ENCODE peak calls at places on chromosomes 12 and 14, in ten cellular contexts. One of them, this sample, is unnamed.

GRCh38 chr12:33529810-33530209 is 90.2 kb upstream of the SYT10 start:
- DNase-seq in progenitor cell of endocrine pancreas: no peak
- DNase-seq in HS-5: no peak
- DNase-seq in choroid plexus epithelial cell: no peak
- DNase-seq in CD4-positive, alpha-beta T cell: no peak
- DNase-seq in KG1: no peak
- DNase-seq in mesothelial cell of epicardium: no peak
- DNase-seq in ovary: no peak
- DNase-seq in NCI-H1436: no peak
- DNase-seq in foreskin fibroblast: no peak
- DNase-seq in this sample: no peak

GRCh38 chr12:109542014-109542413 is 31.3 kb downstream of the MMAB start:
- DNase-seq in progenitor cell of endocrine pancreas: no peak
- DNase-seq in HS-5: no peak
- DNase-seq in choroid plexus epithelial cell: peak; percentile 62
- DNase-seq in CD4-positive, alpha-beta T cell: no peak
- DNase-seq in KG1: no peak
- DNase-seq in mesothelial cell of epicardium: no peak
- DNase-seq in ovary: no peak
- DNase-seq in NCI-H1436: no peak
- DNase-seq in foreskin fibroblast: peak; percentile 80
- DNase-seq in this sample: no peak

GRCh38 chr12:128654462-128654861 is 169.3 kb downstream of the SLC15A4 start:
- DNase-seq in progenitor cell of endocrine pancreas: no peak
- DNase-seq in HS-5: no peak
- DNase-seq in choroid plexus epithelial cell: no peak
- DNase-seq in CD4-positive, alpha-beta T cell: no peak
- DNase-seq in KG1: no peak
- DNase-seq in mesothelial cell of epicardium: no peak
- DNase-seq in ovary: no peak
- DNase-seq in NCI-H1436: no peak
- DNase-seq in foreskin fibroblast: no peak
- DNase-seq in this sample: no peak

GRCh38 chr14:101882141-101882935 is 82.0 kb upstream of the DYNC1H1 start:
- DNase-seq in progenitor cell of endocrine pancreas: no peak
- DNase-seq in HS-5: no peak
- DNase-seq in choroid plexus epithelial cell: no peak
- DNase-seq in CD4-positive, alpha-beta T cell: no peak
- DNase-seq in KG1: no peak
- DNase-seq in mesothelial cell of epicardium: no peak
- DNase-seq in ovary: no peak
- DNase-seq in NCI-H1436: no peak
- DNase-seq in foreskin fibroblast: no peak
- DNase-seq in this sample: no peak

GRCh38 chr12:131641315-131641714 is 69.6 kb upstream of the SFSWAP start:
- DNase-seq in progenitor cell of endocrine pancreas: no peak
- DNase-seq in HS-5: no peak
- DNase-seq in choroid plexus epithelial cell: no peak
- DNase-seq in CD4-positive, alpha-beta T cell: no peak
- DNase-seq in KG1: no peak
- DNase-seq in mesothelial cell of epicardium: no peak
- DNase-seq in ovary: no peak
- DNase-seq in NCI-H1436: no peak
- DNase-seq in foreskin fibroblast: no peak
- DNase-seq in this sample: no peak

GRCh38 chr12:68406134-68406576 is 74.0 kb upstream of the MDM1 start:
- DNase-seq in progenitor cell of endocrine pancreas: no peak
- DNase-seq in HS-5: no peak
- DNase-seq in choroid plexus epithelial cell: peak; percentile 95
- DNase-seq in CD4-positive, alpha-beta T cell: no peak
- DNase-seq in KG1: no peak
- DNase-seq in mesothelial cell of epicardium: peak; percentile 42
- DNase-seq in ovary: peak; percentile 90
- DNase-seq in NCI-H1436: no peak
- DNase-seq in foreskin fibroblast: peak; percentile 94
- DNase-seq in this sample: no peak

GRCh38 chr12:129082441-129082840 is 229.2 kb downstream of the GLT1D1 start:
- DNase-seq in progenitor cell of endocrine pancreas: no peak
- DNase-seq in HS-5: no peak
- DNase-seq in choroid plexus epithelial cell: no peak
- DNase-seq in CD4-positive, alpha-beta T cell: no peak
- DNase-seq in KG1: no peak
- DNase-seq in mesothelial cell of epicardium: peak; percentile 5
- DNase-seq in ovary: no peak
- DNase-seq in NCI-H1436: no peak
- DNase-seq in foreskin fibroblast: no peak
- DNase-seq in this sample: no peak

GRCh38 chr12:62372825-62373224 is 93.8 kb upstream of the MON2 start:
- DNase-seq in progenitor cell of endocrine pancreas: no peak
- DNase-seq in HS-5: no peak
- DNase-seq in choroid plexus epithelial cell: no peak
- DNase-seq in CD4-positive, alpha-beta T cell: no peak
- DNase-seq in KG1: no peak
- DNase-seq in mesothelial cell of epicardium: no peak
- DNase-seq in ovary: no peak
- DNase-seq in NCI-H1436: no peak
- DNase-seq in foreskin fibroblast: no peak
- DNase-seq in this sample: no peak

GRCh38 chr12:10235761-10236631 is 23.3 kb downstream of the GABARAPL1 start:
- DNase-seq in progenitor cell of endocrine pancreas: no peak
- DNase-seq in HS-5: no peak
- DNase-seq in choroid plexus epithelial cell: peak; percentile 68
- DNase-seq in CD4-positive, alpha-beta T cell: peak; percentile 47
- DNase-seq in KG1: peak; percentile 2
- DNase-seq in mesothelial cell of epicardium: no peak
- DNase-seq in ovary: peak; percentile 22
- DNase-seq in NCI-H1436: no peak
- DNase-seq in foreskin fibroblast: peak; percentile 73
- DNase-seq in this sample: no peak

GRCh38 chr14:66008631-66009030 is 477.5 kb upstream of the CCDC196 start:
- DNase-seq in progenitor cell of endocrine pancreas: no peak
- DNase-seq in HS-5: no peak
- DNase-seq in choroid plexus epithelial cell: no peak
- DNase-seq in CD4-positive, alpha-beta T cell: no peak
- DNase-seq in KG1: no peak
- DNase-seq in mesothelial cell of epicardium: no peak
- DNase-seq in ovary: no peak
- DNase-seq in NCI-H1436: no peak
- DNase-seq in foreskin fibroblast: no peak
- DNase-seq in this sample: no peak

GRCh38 chr12:92612611-92613010 is 90.2 kb upstream of the PLEKHG7 start:
- DNase-seq in progenitor cell of endocrine pancreas: no peak
- DNase-seq in HS-5: no peak
- DNase-seq in choroid plexus epithelial cell: no peak
- DNase-seq in CD4-positive, alpha-beta T cell: no peak
- DNase-seq in KG1: no peak
- DNase-seq in mesothelial cell of epicardium: no peak
- DNase-seq in ovary: no peak
- DNase-seq in NCI-H1436: no peak
- DNase-seq in foreskin fibroblast: no peak
- DNase-seq in this sample: no peak

GRCh38 chr14:75968461-75968860 is 13.3 kb downstream of the TGFB3 start:
- DNase-seq in progenitor cell of endocrine pancreas: no peak
- DNase-seq in HS-5: no peak
- DNase-seq in choroid plexus epithelial cell: peak; percentile 46
- DNase-seq in CD4-positive, alpha-beta T cell: no peak
- DNase-seq in KG1: no peak
- DNase-seq in mesothelial cell of epicardium: no peak
- DNase-seq in ovary: no peak
- DNase-seq in NCI-H1436: no peak
- DNase-seq in foreskin fibroblast: peak; percentile 24
- DNase-seq in this sample: no peak

GRCh38 chr14:37150414-37150813 is 22.0 kb downstream of the SLC25A21 start:
- DNase-seq in progenitor cell of endocrine pancreas: no peak
- DNase-seq in HS-5: no peak
- DNase-seq in choroid plexus epithelial cell: peak; percentile 75
- DNase-seq in CD4-positive, alpha-beta T cell: no peak
- DNase-seq in KG1: peak; percentile 31
- DNase-seq in mesothelial cell of epicardium: no peak
- DNase-seq in ovary: no peak
- DNase-seq in NCI-H1436: peak; percentile 11
- DNase-seq in foreskin fibroblast: peak; percentile 65
- DNase-seq in this sample: no peak

GRCh38 chr12:16553457-16553856 is 52.5 kb downstream of the LMO3 start:
- DNase-seq in progenitor cell of endocrine pancreas: no peak
- DNase-seq in HS-5: peak; percentile 23
- DNase-seq in choroid plexus epithelial cell: peak; percentile 14
- DNase-seq in CD4-positive, alpha-beta T cell: no peak
- DNase-seq in KG1: no peak
- DNase-seq in mesothelial cell of epicardium: no peak
- DNase-seq in ovary: no peak
- DNase-seq in NCI-H1436: no peak
- DNase-seq in foreskin fibroblast: no peak
- DNase-seq in this sample: peak; percentile 9

GRCh38 chr14:77100961-77101360 is 2.9 kb downstream of the CIPC start:
- DNase-seq in progenitor cell of endocrine pancreas: no peak
- DNase-seq in HS-5: no peak
- DNase-seq in choroid plexus epithelial cell: peak; percentile 24
- DNase-seq in CD4-positive, alpha-beta T cell: no peak
- DNase-seq in KG1: no peak
- DNase-seq in mesothelial cell of epicardium: no peak
- DNase-seq in ovary: no peak
- DNase-seq in NCI-H1436: no peak
- DNase-seq in foreskin fibroblast: peak; percentile 58
- DNase-seq in this sample: no peak

GRCh38 chr12:124233846-124234620 is 60.9 kb upstream of the RFLNA start:
- DNase-seq in progenitor cell of endocrine pancreas: no peak
- DNase-seq in HS-5: no peak
- DNase-seq in choroid plexus epithelial cell: peak; percentile 29
- DNase-seq in CD4-positive, alpha-beta T cell: no peak
- DNase-seq in KG1: no peak
- DNase-seq in mesothelial cell of epicardium: no peak
- DNase-seq in ovary: no peak
- DNase-seq in NCI-H1436: peak; percentile 15
- DNase-seq in foreskin fibroblast: peak; percentile 19
- DNase-seq in this sample: no peak

GRCh38 chr12:96120359-96121100 is 73.6 kb upstream of the ELK3 start:
- DNase-seq in progenitor cell of endocrine pancreas: no peak
- DNase-seq in HS-5: no peak
- DNase-seq in choroid plexus epithelial cell: peak; percentile 5
- DNase-seq in CD4-positive, alpha-beta T cell: no peak
- DNase-seq in KG1: peak; percentile 77
- DNase-seq in mesothelial cell of epicardium: no peak
- DNase-seq in ovary: no peak
- DNase-seq in NCI-H1436: no peak
- DNase-seq in foreskin fibroblast: no peak
- DNase-seq in this sample: no peak

GRCh38 chr12:120421701-120422100 is 16.2 kb upstream of the COX6A1 start:
- DNase-seq in progenitor cell of endocrine pancreas: no peak
- DNase-seq in HS-5: no peak
- DNase-seq in choroid plexus epithelial cell: no peak
- DNase-seq in CD4-positive, alpha-beta T cell: no peak
- DNase-seq in KG1: no peak
- DNase-seq in mesothelial cell of epicardium: no peak
- DNase-seq in ovary: no peak
- DNase-seq in NCI-H1436: no peak
- DNase-seq in foreskin fibroblast: no peak
- DNase-seq in this sample: no peak

GRCh38 chr12:52209321-52209720 is 17.5 kb upstream of the KRT80 start:
- DNase-seq in progenitor cell of endocrine pancreas: no peak
- DNase-seq in HS-5: no peak
- DNase-seq in choroid plexus epithelial cell: no peak
- DNase-seq in CD4-positive, alpha-beta T cell: no peak
- DNase-seq in KG1: no peak
- DNase-seq in mesothelial cell of epicardium: no peak
- DNase-seq in ovary: no peak
- DNase-seq in NCI-H1436: no peak
- DNase-seq in foreskin fibroblast: no peak
- DNase-seq in this sample: no peak

GRCh38 chr14:105979446-105979845 is 453.1 kb downstream of the TMEM121 start:
- DNase-seq in progenitor cell of endocrine pancreas: no peak
- DNase-seq in HS-5: no peak
- DNase-seq in choroid plexus epithelial cell: no peak
- DNase-seq in CD4-positive, alpha-beta T cell: no peak
- DNase-seq in KG1: no peak
- DNase-seq in mesothelial cell of epicardium: no peak
- DNase-seq in ovary: no peak
- DNase-seq in NCI-H1436: no peak
- DNase-seq in foreskin fibroblast: no peak
- DNase-seq in this sample: no peak

GRCh38 chr12:47391566-47391965 is 311.8 kb upstream of the AMIGO2 start:
- DNase-seq in progenitor cell of endocrine pancreas: no peak
- DNase-seq in HS-5: no peak
- DNase-seq in choroid plexus epithelial cell: no peak
- DNase-seq in CD4-positive, alpha-beta T cell: peak; percentile 52
- DNase-seq in KG1: no peak
- DNase-seq in mesothelial cell of epicardium: no peak
- DNase-seq in ovary: no peak
- DNase-seq in NCI-H1436: no peak
- DNase-seq in foreskin fibroblast: no peak
- DNase-seq in this sample: no peak

GRCh38 chr14:105891631-105892452 is 365.5 kb downstream of the TMEM121 start:
- DNase-seq in progenitor cell of endocrine pancreas: no peak
- DNase-seq in HS-5: no peak
- DNase-seq in choroid plexus epithelial cell: no peak
- DNase-seq in CD4-positive, alpha-beta T cell: peak; percentile 25
- DNase-seq in KG1: no peak
- DNase-seq in mesothelial cell of epicardium: peak; percentile 19
- DNase-seq in ovary: peak; percentile 4
- DNase-seq in NCI-H1436: no peak
- DNase-seq in foreskin fibroblast: no peak
- DNase-seq in this sample: no peak

GRCh38 chr14:98685725-98686124 is 586.3 kb downstream of the BCL11B start:
- DNase-seq in progenitor cell of endocrine pancreas: no peak
- DNase-seq in HS-5: no peak
- DNase-seq in choroid plexus epithelial cell: no peak
- DNase-seq in CD4-positive, alpha-beta T cell: no peak
- DNase-seq in KG1: no peak
- DNase-seq in mesothelial cell of epicardium: no peak
- DNase-seq in ovary: no peak
- DNase-seq in NCI-H1436: no peak
- DNase-seq in foreskin fibroblast: no peak
- DNase-seq in this sample: no peak

GRCh38 chr12:132686831-132687210 is 321 bp downstream of the POLE start:
- DNase-seq in progenitor cell of endocrine pancreas: no peak
- DNase-seq in HS-5: no peak
- DNase-seq in choroid plexus epithelial cell: no peak
- DNase-seq in CD4-positive, alpha-beta T cell: no peak
- DNase-seq in KG1: no peak
- DNase-seq in mesothelial cell of epicardium: no peak
- DNase-seq in ovary: peak; percentile 44
- DNase-seq in NCI-H1436: no peak
- DNase-seq in foreskin fibroblast: peak; percentile 47
- DNase-seq in this sample: no peak

GRCh38 chr12:13718271-13718670 is 263.1 kb downstream of the GRIN2B start:
- DNase-seq in progenitor cell of endocrine pancreas: no peak
- DNase-seq in HS-5: no peak
- DNase-seq in choroid plexus epithelial cell: no peak
- DNase-seq in CD4-positive, alpha-beta T cell: no peak
- DNase-seq in KG1: no peak
- DNase-seq in mesothelial cell of epicardium: no peak
- DNase-seq in ovary: no peak
- DNase-seq in NCI-H1436: no peak
- DNase-seq in foreskin fibroblast: no peak
- DNase-seq in this sample: no peak

GRCh38 chr14:75213172-75213571 is 36.8 kb upstream of the TMED10 start:
- DNase-seq in progenitor cell of endocrine pancreas: no peak
- DNase-seq in HS-5: no peak
- DNase-seq in choroid plexus epithelial cell: peak; percentile 23
- DNase-seq in CD4-positive, alpha-beta T cell: no peak
- DNase-seq in KG1: no peak
- DNase-seq in mesothelial cell of epicardium: no peak
- DNase-seq in ovary: no peak
- DNase-seq in NCI-H1436: no peak
- DNase-seq in foreskin fibroblast: peak; percentile 33
- DNase-seq in this sample: no peak

GRCh38 chr14:79837699-79838098 is 373.6 kb downstream of the DIO2 start:
- DNase-seq in progenitor cell of endocrine pancreas: no peak
- DNase-seq in HS-5: no peak
- DNase-seq in choroid plexus epithelial cell: no peak
- DNase-seq in CD4-positive, alpha-beta T cell: no peak
- DNase-seq in KG1: no peak
- DNase-seq in mesothelial cell of epicardium: no peak
- DNase-seq in ovary: no peak
- DNase-seq in NCI-H1436: no peak
- DNase-seq in foreskin fibroblast: no peak
- DNase-seq in this sample: no peak

GRCh38 chr12:125206757-125207156 is 141.5 kb downstream of the AACS start:
- DNase-seq in progenitor cell of endocrine pancreas: no peak
- DNase-seq in HS-5: no peak
- DNase-seq in choroid plexus epithelial cell: no peak
- DNase-seq in CD4-positive, alpha-beta T cell: no peak
- DNase-seq in KG1: no peak
- DNase-seq in mesothelial cell of epicardium: no peak
- DNase-seq in ovary: no peak
- DNase-seq in NCI-H1436: no peak
- DNase-seq in foreskin fibroblast: no peak
- DNase-seq in this sample: no peak

This sample was measured in non-pigmented ciliary epithelial cell.